ENCODE peak calls at places on chromosome 18, in five cellular contexts. O is A549; Y is CD8-positive, alpha-beta T cell; L is thoracic aorta; W is psoas muscle. P is an unnamed sample.

GRCh38 chr18:56112013-56112749 is 524.2 kb upstream of the TCF4 start:
- DNase-seq in O (no peak), Y (no peak), L (no peak), W (no peak), P (no peak)

GRCh38 chr18:62838475-62839098 is 123.2 kb downstream of the PHLPP1 start:
- DNase-seq in O (no peak), Y (no peak), L (no peak), W (no peak), P (no peak)

GRCh38 chr18:487371-487770 is 13.1 kb downstream of the COLEC12 start:
- DNase-seq in O (no peak), Y (no peak), L (no peak), W (no peak), P (no peak)

GRCh38 chr18:48459471-48459870 is 50.3 kb upstream of the ZBTB7C start:
- DNase-seq in O (no peak), Y (no peak), L (no peak), W (no peak), P (no peak)

GRCh38 chr18:22102948-22103663 is 66.3 kb upstream of the GATA6 start:
- DNase-seq in O (no peak), Y (no peak), L (no peak), W (no peak), P (no peak)

GRCh38 chr18:45386256-45386655 is 229.0 kb upstream of the SLC14A2 start:
- DNase-seq in O (peak; percentile 28), Y (no peak), L (no peak), W (peak; percentile 65), P (no peak)

GRCh38 chr18:62331581-62332436 is 6.7 kb downstream of the TNFRSF11A start:
- DNase-seq in O (no peak), Y (no peak), L (no peak), W (no peak), P (no peak)

GRCh38 chr18:45275367-45276113 is 339.7 kb upstream of the SLC14A2 start:
- DNase-seq in O (peak; percentile 11), Y (no peak), L (no peak), W (no peak), P (no peak)

GRCh38 chr18:55748227-55748738 is 160.3 kb upstream of the TCF4 start:
- DNase-seq in O (no peak), Y (no peak), L (no peak), W (no peak), P (no peak)

GRCh38 chr18:36798738-36799473 is 29.9 kb downstream of the TPGS2 start:
- DNase-seq in O (no peak), Y (no peak), L (no peak), W (no peak), P (no peak)

GRCh38 chr18:9943311-9943710 is 29.5 kb downstream of the VAPA start:
- DNase-seq in O (no peak), Y (no peak), L (no peak), W (no peak), P (no peak)

GRCh38 chr18:5309888-5310470 is 14.5 kb upstream of the ZBTB14 start:
- DNase-seq in O (no peak), Y (peak; percentile 60), L (no peak), W (no peak), P (no peak)

GRCh38 chr18:394997-395383 is 105.5 kb downstream of the COLEC12 start:
- DNase-seq in O (no peak), Y (no peak), L (no peak), W (no peak), P (no peak)

GRCh38 chr18:71237636-71238035 is 948.8 kb downstream of the SOCS6 start:
- DNase-seq in O (no peak), Y (no peak), L (no peak), W (no peak), P (no peak)

GRCh38 chr18:40355701-40356100 is 1599.3 kb upstream of the PIK3C3 start:
- DNase-seq in O (no peak), Y (no peak), L (no peak), W (no peak), P (no peak)

GRCh38 chr18:8616026-8616401 is 6.8 kb downstream of the RAB12 start:
- DNase-seq in O (no peak), Y (no peak), L (no peak), W (no peak), P (no peak)

GRCh38 chr18:45384137-45384998 is 230.9 kb upstream of the SLC14A2 start:
- DNase-seq in O (peak; percentile 38), Y (peak; percentile 49), L (no peak), W (peak; percentile 62), P (no peak)

GRCh38 chr18:12679183-12679786 is 21.4 kb upstream of the SPIRE1 start:
- DNase-seq in O (no peak), Y (no peak), L (no peak), W (peak; percentile 70), P (no peak)

GRCh38 chr18:79798346-79798998 is 734 bp downstream of the KCNG2 start:
- DNase-seq in O (no peak), Y (no peak), L (no peak), W (peak; percentile 48), P (no peak)

GRCh38 chr18:11850821-11851155 is 425 bp upstream of the CHMP1B start:
- DNase-seq in O (no peak), Y (no peak), L (no peak), W (no peak), P (no peak)

GRCh38 chr18:25560369-25560768 is 208.4 kb upstream of the ZNF521 start:
- DNase-seq in O (no peak), Y (no peak), L (no peak), W (peak; percentile 59), P (no peak)

GRCh38 chr18:55763298-55763697 is 175.3 kb upstream of the TCF4 start:
- DNase-seq in O (peak; percentile 16), Y (no peak), L (no peak), W (no peak), P (no peak)

GRCh38 chr18:51614967-51615571 is 417.6 kb upstream of the MEX3C start:
- DNase-seq in O (peak; percentile 64), Y (no peak), L (no peak), W (no peak), P (no peak)

GRCh38 chr18:55781481-55781957 is 193.5 kb upstream of the TCF4 start:
- DNase-seq in O (peak; percentile 52), Y (no peak), L (no peak), W (peak; percentile 67), P (no peak)

GRCh38 chr18:12307251-12307736 is 747 bp upstream of the TUBB6 start:
- DNase-seq in O (no peak), Y (no peak), L (no peak), W (peak; percentile 72), P (no peak)

GRCh38 chr18:22466608-22467390 is 49.1 kb upstream of the CTAGE1 start:
- DNase-seq in O (peak; percentile 93), Y (no peak), L (no peak), W (no peak), P (no peak)

GRCh38 chr18:3661989-3662388 is 212.0 kb downstream of the TGIF1 start:
- DNase-seq in O (no peak), Y (no peak), L (no peak), W (no peak), P (no peak)

GRCh38 chr18:3665780-3666525 is 216.0 kb downstream of the TGIF1 start:
- DNase-seq in O (peak; percentile 93), Y (peak; percentile 83), L (peak; percentile 20), W (peak; percentile 82), P (peak; percentile 59)

GRCh38 chr18:3664563-3665178 is 214.7 kb downstream of the TGIF1 start:
- DNase-seq in O (peak; percentile 54), Y (no peak), L (no peak), W (no peak), P (no peak)

GRCh38 chr18:3665187-3665586 is 215.2 kb downstream of the TGIF1 start:
- DNase-seq in O (no peak), Y (no peak), L (no peak), W (no peak), P (no peak)

DNA sequence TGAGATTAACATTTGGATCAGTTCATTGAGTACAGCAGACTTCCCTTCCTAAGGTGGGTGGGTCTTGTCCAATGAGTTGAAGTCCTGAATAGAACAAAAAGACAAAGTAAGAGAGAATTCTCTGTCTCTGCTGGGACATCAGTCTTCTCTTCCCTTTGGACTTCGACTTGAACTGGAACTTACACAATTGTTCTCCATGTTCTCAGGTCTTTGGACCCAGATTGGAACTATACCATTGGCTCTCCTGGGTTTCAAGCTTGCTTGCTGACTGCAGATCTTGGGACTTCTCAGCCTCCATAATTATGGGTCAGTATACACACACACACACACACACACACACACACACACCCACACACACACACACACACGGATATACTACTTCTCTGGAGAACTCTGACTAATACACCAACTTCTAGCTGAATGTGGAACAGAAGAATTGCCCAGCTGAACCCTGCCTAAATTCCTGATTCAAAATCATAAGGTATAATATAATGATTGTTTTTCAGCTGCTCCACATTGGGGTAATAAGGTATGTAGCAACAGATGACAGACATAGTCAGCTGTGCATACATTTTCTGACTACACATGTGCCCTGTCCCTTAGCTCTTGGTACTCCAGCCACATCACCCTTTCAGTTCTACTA is 214.0 kb downstream of the TGIF1 start:
- DNase-seq in O (no peak), Y (no peak), L (no peak), W (no peak), P (no peak)
- H3K27ac ChIP-seq in O (peak overlapping the region; percentile 87), Y (no peak overlapping the region), L (no peak overlapping the region), W (no peak overlapping the region), P (no peak overlapping the region)

DNA sequence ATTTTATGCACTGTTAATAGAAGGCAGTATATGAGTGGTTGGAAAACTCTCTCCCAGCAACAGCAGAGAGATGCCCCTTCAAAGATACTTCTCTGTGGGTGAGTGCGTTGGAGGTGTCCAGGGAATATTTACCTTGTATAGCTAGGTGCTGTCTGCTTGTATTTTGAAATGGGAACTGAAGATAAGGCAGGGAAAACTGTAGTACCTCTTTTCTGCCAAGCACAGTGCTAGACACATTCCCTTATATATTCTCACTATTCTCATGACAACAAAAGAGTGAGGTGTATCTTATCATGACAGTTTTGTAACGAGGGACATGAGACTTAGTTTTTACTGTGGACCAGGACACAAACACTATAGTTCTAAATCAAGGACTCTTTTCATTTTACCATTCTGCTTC is 2.1 kb downstream of the TTC39C start:
- DNase-seq in O (peak; percentile 41), Y (no peak), L (no peak), W (no peak), P (no peak)
- H3K4me1 ChIP-seq in O (peaks cover 13% of the 10 kb centered on the region), Y (peaks cover 79% of the 10 kb centered on the region), L (peaks cover 3% of the 10 kb centered on the region), W (peaks cover 5% of the 10 kb centered on the region), P (peaks cover 77% of the 10 kb centered on the region)

DNA sequence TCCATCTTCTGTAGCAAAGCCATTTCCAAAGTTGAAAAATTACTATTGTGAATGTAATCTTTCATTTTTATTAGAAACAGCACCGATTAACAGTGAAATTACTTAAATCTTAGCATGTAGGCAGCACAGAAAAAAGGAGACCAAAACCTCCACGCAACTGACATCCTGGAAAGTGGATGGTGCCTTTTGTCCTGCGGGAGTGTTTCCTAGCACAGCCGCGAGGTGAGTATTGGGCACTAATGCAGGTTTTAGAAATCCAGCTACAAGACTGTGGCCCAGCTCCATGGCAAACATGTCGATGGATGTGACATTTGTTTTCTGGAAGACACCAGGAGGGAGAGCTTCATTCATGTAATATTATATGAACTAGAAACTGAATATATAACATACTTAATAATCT is 86.9 kb downstream of the MBP start:
- DNase-seq in O (no peak), Y (no peak), L (no peak), W (no peak), P (no peak)
- H3K27ac ChIP-seq in O (no peak overlapping the region), Y (no peak overlapping the region), L (no peak overlapping the region), W (no peak overlapping the region), P (no peak overlapping the region)

DNA sequence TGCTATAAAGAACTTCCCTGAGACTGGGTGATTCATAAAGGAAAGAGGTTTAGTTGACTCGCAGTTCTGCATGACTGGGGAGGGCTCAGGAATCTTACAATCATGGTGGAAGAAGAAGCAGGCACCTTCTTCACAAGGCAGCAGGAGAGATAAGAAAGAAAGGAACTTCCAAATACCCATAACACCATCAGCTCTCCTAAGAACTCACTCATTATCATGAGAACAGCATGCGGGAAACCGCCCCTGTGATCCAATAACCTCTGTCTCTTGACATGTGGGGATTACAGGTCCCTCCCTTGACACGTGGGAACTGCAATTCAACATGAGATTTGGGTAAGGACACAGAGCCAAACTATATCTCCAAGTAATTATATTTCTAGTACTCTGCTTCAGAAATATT is 163.8 kb upstream of the CDH20 start:
- DNase-seq in O (no peak), Y (no peak), L (no peak), W (no peak), P (no peak)
- H3K4me1 ChIP-seq in O (no peaks in the 10 kb centered on the region), Y (no peaks in the 10 kb centered on the region), L (no peaks in the 10 kb centered on the region), W (no peaks in the 10 kb centered on the region), P (no peaks in the 10 kb centered on the region)

P was measured in CD8-positive, alpha-beta memory T cell.